ENCODE peak calls at places on chromosomes 3 and 15, in six cellular contexts. X is neuronal stem cell, F is IMR-90, I is H1, P is H9, K is mesenchymal stem cell. Y is an unnamed sample.

GRCh38 chr15:81530271-81530670 is 156.3 kb upstream of the TMC3 start:
- DNase-seq in X (no peak), F (no peak), I (no peak), P (no peak), K (no peak), Y (peak)

GRCh38 chr15:70492240-70493177 is 270.8 kb downstream of the UACA start:
- DNase-seq in X (no peak), F (peak), I (no peak), P (no peak), K (peak), Y (no peak)

GRCh38 chr3:38590521-38590920 is 59.0 kb downstream of the SCN5A start:
- DNase-seq in X (no peak), F (no peak), I (no peak), P (no peak), K (no peak), Y (no peak)

GRCh38 chr3:3699407-3699806 is 99.8 kb upstream of the LRRN1 start:
- DNase-seq in X (no peak), F (no peak), I (no peak), P (no peak), K (no peak), Y (no peak)

GRCh38 chr3:141707741-141708203 is 30.3 kb upstream of the RNF7 start:
- DNase-seq in X (no peak), F (peak), I (no peak), P (no peak), K (peak), Y (no peak)

GRCh38 chr15:41967506-41968206 is 4.7 kb downstream of the EHD4 start:
- DNase-seq in X (no peak), F (peak), I (no peak), P (no peak), K (peak), Y (no peak)

GRCh38 chr15:64092864-64093626 is 593 bp downstream of the CIAO2A start:
- DNase-seq in X (peak), F (peak), I (no peak), P (peak), K (peak), Y (peak)

GRCh38 chr3:132189601-132190000 is 127.6 kb upstream of the ACP3 start:
- DNase-seq in X (no peak), F (no peak), I (no peak), P (no peak), K (no peak), Y (no peak)

GRCh38 chr3:58271901-58272501 is 34.0 kb upstream of the RPP14 start:
- DNase-seq in X (no peak), F (peak), I (no peak), P (no peak), K (peak), Y (no peak)

GRCh38 chr3:13497386-13497785 is 17.3 kb downstream of the HDAC11 start:
- DNase-seq in X (no peak), F (no peak), I (no peak), P (no peak), K (no peak), Y (no peak)

GRCh38 chr3:110391640-110392395 is 679.8 kb upstream of the NECTIN3 start:
- DNase-seq in X (no peak), F (peak), I (no peak), P (no peak), K (peak), Y (no peak)

GRCh38 chr3:50008931-50009330 is 69.0 kb downstream of the RBM6 start:
- DNase-seq in X (no peak), F (peak), I (no peak), P (no peak), K (peak), Y (no peak)

GRCh38 chr15:90539789-90540188 is 10.1 kb downstream of the CRTC3 start:
- DNase-seq in X (no peak), F (no peak), I (no peak), P (no peak), K (no peak), Y (no peak)

GRCh38 chr3:159627229-159627628 is 361.4 kb upstream of the IL12A start:
- DNase-seq in X (no peak), F (no peak), I (no peak), P (no peak), K (no peak), Y (no peak)

GRCh38 chr15:99704444-99704838 is 28.8 kb downstream of the LYSMD4 start:
- DNase-seq in X (peak), F (peak), I (no peak), P (no peak), K (peak), Y (peak)

GRCh38 chr15:66751579-66751978 is 49.5 kb downstream of the SMAD6 start:
- DNase-seq in X (no peak), F (no peak), I (no peak), P (no peak), K (no peak), Y (no peak)
- H3K9ac ChIP-seq in X (no peak), F (no peak), I (no peak), P (no peak), K (no peak), Y (peak)

GRCh38 chr3:16477501-16477900 is 36.0 kb downstream of the RFTN1 start:
- DNase-seq in X (no peak), F (peak), I (no peak), P (no peak), K (peak), Y (no peak)
- H2BK15ac ChIP-seq in X (no peak), F (peak), I (no peak), P (no peak), K (no peak), Y (no peak)

GRCh38 chr3:113040231-113040630 is 49.4 kb downstream of the GTPBP8 start:
- DNase-seq in X (no peak), F (no peak), I (no peak), P (no peak), K (no peak), Y (no peak)
- H3K18ac ChIP-seq in X (no peak), F (no peak), I (no peak), P (no peak), K (no peak), Y (no peak)

GRCh38 chr3:46926871-46927717 is 49.5 kb downstream of the CCDC12 start:
- DNase-seq in X (no peak), F (no peak), I (no peak), P (no peak), K (no peak), Y (no peak)
- H3K9ac ChIP-seq in X (peak), F (no peak), I (no peak), P (no peak), K (peak), Y (no peak)

DNA sequence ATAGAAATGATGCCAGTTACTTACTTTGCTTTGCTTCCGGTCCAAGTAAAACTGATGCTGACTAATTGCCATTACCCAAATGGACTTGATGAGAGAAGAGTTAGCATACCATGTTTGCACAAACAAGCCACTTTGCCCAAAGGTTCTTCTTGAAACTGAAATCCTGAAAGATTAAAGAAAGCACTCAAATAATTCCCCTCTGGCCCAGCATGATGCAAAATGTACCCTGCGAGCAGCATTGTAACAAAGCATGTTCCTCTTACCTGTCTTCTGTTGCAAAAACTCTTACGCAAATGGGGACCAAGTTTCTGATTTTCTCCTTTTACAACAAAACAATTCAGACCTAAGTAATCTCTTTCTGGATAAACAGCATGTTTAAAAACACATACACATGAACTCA is 74.5 kb upstream of the LMOD3 start:
- DNase-seq in X (no peak), F (no peak), I (no peak), P (no peak), K (no peak), Y (no peak)
- H2BK15ac ChIP-seq in X (no peak), F (no peak), I (no peak), P (no peak), K (no peak), Y (no peak)

DNA sequence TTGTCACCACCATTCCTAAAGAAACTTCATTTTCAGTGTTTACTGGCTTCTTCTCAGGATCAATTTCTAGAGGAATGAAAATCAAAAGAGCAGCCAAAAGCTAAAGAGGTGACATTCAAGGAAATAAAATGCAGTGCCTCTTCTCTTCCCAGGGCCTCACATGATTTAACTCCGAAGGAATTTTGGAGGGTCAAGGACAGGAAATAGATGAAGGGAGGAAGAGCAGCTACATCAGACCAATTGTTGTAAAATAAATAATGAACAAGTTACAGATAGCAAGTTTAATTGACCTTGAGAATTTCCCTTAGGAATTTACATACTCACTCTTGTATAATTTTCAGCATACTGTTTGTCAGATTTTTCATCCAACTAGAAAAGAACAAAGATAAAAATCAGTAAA is 78.1 kb downstream of the LRRFIP2 start:
- DNase-seq in X (no peak), F (peak), I (no peak), P (no peak), K (peak), Y (peak)
- H3K18ac ChIP-seq in X (no peak), F (no peak), I (no peak), P (no peak), K (no peak), Y (no peak)

GRCh38 chr3:17090271-17090992 is 205.7 kb downstream of the PLCL2 start:
- DNase-seq in X (no peak), F (no peak), I (no peak), P (no peak), K (no peak), Y (no peak)

GRCh38 chr3:17088017-17088416 is 203.3 kb downstream of the PLCL2 start:
- DNase-seq in X (no peak), F (no peak), I (no peak), P (no peak), K (no peak), Y (no peak)

GRCh38 chr3:17088602-17089313 is 204.0 kb downstream of the PLCL2 start:
- DNase-seq in X (no peak), F (no peak), I (no peak), P (no peak), K (no peak), Y (no peak)

GRCh38 chr3:17089314-17089700 is 204.6 kb downstream of the PLCL2 start:
- DNase-seq in X (no peak), F (no peak), I (no peak), P (no peak), K (no peak), Y (no peak)

DNA sequence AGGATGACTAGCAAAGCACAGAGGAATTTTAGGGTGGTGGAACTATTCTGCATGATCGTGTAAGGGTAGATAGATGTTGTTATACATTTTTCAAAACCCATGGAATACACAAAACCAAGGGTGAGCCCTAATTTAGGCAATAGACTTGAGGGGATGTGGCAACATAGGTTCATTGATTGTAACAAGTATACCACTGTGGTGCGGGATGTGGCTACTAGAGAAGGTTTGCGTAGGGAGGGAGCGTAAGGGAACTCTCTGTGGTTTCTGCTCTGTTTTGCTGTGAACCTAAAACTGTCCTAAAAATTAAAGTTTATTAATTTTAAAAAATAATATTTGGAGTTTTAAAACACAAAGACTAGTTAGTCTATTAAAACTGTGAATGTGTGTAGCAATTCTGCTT is 202.8 kb downstream of the PLCL2 start:
- DNase-seq in X (no peak), F (no peak), I (no peak), P (no peak), K (no peak), Y (no peak)
- H3K9ac ChIP-seq in X (no peak), F (no peak), I (no peak), P (no peak), K (no peak), Y (no peak)

DNA sequence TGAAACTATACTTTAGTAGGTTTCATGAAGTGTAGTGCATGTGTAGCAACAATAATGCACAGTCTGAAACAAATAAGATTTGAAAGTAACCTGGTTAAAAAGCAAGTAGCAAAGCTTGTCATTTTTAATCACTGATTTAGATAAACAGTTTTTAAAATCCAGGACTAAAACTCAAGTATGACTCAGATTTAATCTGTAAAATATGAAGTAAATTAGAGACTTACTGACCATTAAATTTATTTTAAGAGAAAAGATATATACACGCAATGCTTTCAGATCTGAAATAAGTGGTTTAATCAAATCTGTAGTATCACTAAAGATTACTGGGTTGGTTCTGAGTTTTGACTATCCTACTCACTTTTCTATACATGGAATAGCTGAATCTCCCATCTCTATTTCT is 300.7 kb upstream of the RBMS3 start:
- DNase-seq in X (no peak), F (peak), I (no peak), P (no peak), K (no peak), Y (no peak)
- H2BK15ac ChIP-seq in X (no peak), F (no peak), I (no peak), P (no peak), K (no peak), Y (no peak)

GRCh38 chr3:184601576-184602405 is 40.2 kb downstream of the EPHB3 start:
- DNase-seq in X (no peak), F (no peak), I (no peak), P (no peak), K (no peak), Y (no peak)

GRCh38 chr3:184603156-184604030 is 41.8 kb downstream of the EPHB3 start:
- DNase-seq in X (no peak), F (no peak), I (no peak), P (no peak), K (no peak), Y (peak)

GRCh38 chr3:184604956-184605290 is 43.3 kb downstream of the EPHB3 start:
- DNase-seq in X (no peak), F (no peak), I (no peak), P (no peak), K (no peak), Y (no peak)

GRCh38 chr3:184602406-184603155 is 41.0 kb downstream of the EPHB3 start:
- DNase-seq in X (no peak), F (no peak), I (no peak), P (peak), K (peak), Y (peak)

GRCh38 chr3:184604039-184604955 is 42.7 kb downstream of the EPHB3 start:
- DNase-seq in X (no peak), F (no peak), I (peak), P (peak), K (no peak), Y (peak)
- H3K18ac ChIP-seq in X (peak), F (no peak), I (peak), P (no peak), K (peak), Y (peak)

Y was measured in mesendoderm.